ENCODE peak calls at places on chromosome X, in eight cellular contexts. K, Q, T, F, L, S, R and Z are unnamed samples.

GRCh38 chrX:134406230-134406794 is 53.7 kb upstream of the HPRT1 start:
- ATAC-seq in K (peak), Q (no peak), T (peak), F (no peak), L (no peak), S (no peak), R (no peak), Z (no peak)

GRCh38 chrX:115393271-115393670 is 103.8 kb downstream of the LUZP4 start:
- ATAC-seq in K (no peak), Q (no peak), T (no peak), F (no peak), L (no peak), S (peak), R (no peak), Z (no peak)

GRCh38 chrX:12950851-12951589 is 23.9 kb upstream of the TMSB4X start:
- ATAC-seq in K (peak), Q (peak), T (peak), F (peak), L (peak), S (peak), R (no peak), Z (peak)

GRCh38 chrX:134625315-134625718 is 33.0 kb downstream of the PLAC1 start:
- ATAC-seq in K (peak), Q (no peak), T (peak), F (peak), L (no peak), S (no peak), R (peak), Z (peak)

GRCh38 chrX:9628779-9629493 is 136.7 kb downstream of the GPR143 start:
- ATAC-seq in K (no peak), Q (no peak), T (no peak), F (no peak), L (no peak), S (peak), R (no peak), Z (no peak)

GRCh38 chrX:68681443-68681941 is 34.0 kb downstream of the STARD8 start:
- ATAC-seq in K (peak), Q (no peak), T (peak), F (peak), L (no peak), S (no peak), R (no peak), Z (peak)

GRCh38 chrX:40035726-40036125 is 62.0 kb downstream of the BCOR start:
- ATAC-seq in K (no peak), Q (no peak), T (no peak), F (no peak), L (no peak), S (peak), R (no peak), Z (no peak)

GRCh38 chrX:153626025-153626633 is 20.9 kb upstream of the DUSP9 start:
- ATAC-seq in K (no peak), Q (no peak), T (no peak), F (no peak), L (no peak), S (no peak), R (no peak), Z (no peak)

GRCh38 chrX:124282580-124282979 is 49.9 kb upstream of the TEX13D start:
- ATAC-seq in K (no peak), Q (no peak), T (no peak), F (peak), L (no peak), S (no peak), R (no peak), Z (peak)

GRCh38 chrX:104564335-104564734 is 1.7 kb upstream of the IL1RAPL2 start:
- ATAC-seq in K (no peak), Q (no peak), T (no peak), F (no peak), L (no peak), S (no peak), R (no peak), Z (no peak)

GRCh38 chrX:88838392-88838791 is 91.4 kb downstream of the CPXCR1 start:
- ATAC-seq in K (no peak), Q (no peak), T (no peak), F (no peak), L (no peak), S (no peak), R (no peak), Z (no peak)

GRCh38 chrX:154333837-154334271 is 38.3 kb downstream of the TKTL1 start:
- ATAC-seq in K (no peak), Q (peak), T (no peak), F (no peak), L (no peak), S (no peak), R (no peak), Z (peak)

GRCh38 chrX:64842492-64842891 is 133.8 kb downstream of the ZC4H2 start:
- ATAC-seq in K (no peak), Q (no peak), T (no peak), F (peak), L (no peak), S (no peak), R (no peak), Z (peak)